ENCODE peak calls at places on chromosomes 4 and X, in four cellular contexts. W is tibial artery; V is stimulated activated CD4-positive, alpha-beta T cell treated with anti-CD3 and anti-CD28 coated beads, Interleukin-1b, Interleukin-23, amount 100 ng/mL, for 4 hours; O is stomach. D is an unnamed sample.

GRCh38 chr4:158826057-158826456 is 57.2 kb downstream of the FNIP2 start:
- DNase-seq in W (no peak), V (no peak), O (no peak), D (no peak)

GRCh38 chr4:88843067-88843723 is 145.6 kb upstream of the NAP1L5 start:
- DNase-seq in W (no peak), V (no peak), O (no peak), D (no peak)

GRCh38 chr4:143700420-143701352 is at the start of gene FREM3:
- DNase-seq in W (no peak), V (peak; percentile 1), O (no peak), D (no peak)

GRCh38 chr4:54556081-54556480 is 101.7 kb upstream of the KIT start:
- DNase-seq in W (no peak), V (no peak), O (no peak), D (no peak)

GRCh38 chr4:110364911-110365520 is 110.9 kb upstream of the ENPEP start:
- DNase-seq in W (no peak), V (no peak), O (no peak), D (no peak)

GRCh38 chr4:136680271-136680670 is 852.0 kb downstream of the PCDH18 start:
- DNase-seq in W (no peak), V (no peak), O (no peak), D (no peak)

GRCh38 chr4:86895692-86896488 is 3.7 kb upstream of the C4orf36 start:
- DNase-seq in W (no peak), V (no peak), O (no peak), D (no peak)

GRCh38 chr4:6275351-6275750 is 5.7 kb downstream of the WFS1 start:
- DNase-seq in W (no peak), V (no peak), O (no peak), D (no peak)

GRCh38 chr4:87375719-87376291 is 15.2 kb downstream of the HSD17B11 start:
- DNase-seq in W (peak; percentile 41), V (no peak), O (peak; percentile 55), D (peak; percentile 18)

GRCh38 chr4:21596521-21596920 is 352.1 kb downstream of the KCNIP4 start:
- DNase-seq in W (no peak), V (no peak), O (no peak), D (no peak)

GRCh38 chrX:46407036-46407752 is 138.0 kb downstream of the ZNF674 start:
- DNase-seq in W (no peak), V (no peak), O (no peak), D (no peak)

GRCh38 chrX:10156199-10157031 is at the start of gene CLCN4:
- DNase-seq in W (peak; percentile 57), V (no peak), O (peak; percentile 70), D (no peak)

GRCh38 chrX:43559643-43560042 is 96.5 kb upstream of the MAOA start:
- DNase-seq in W (peak; percentile 30), V (peak; percentile 0), O (peak; percentile 40), D (peak; percentile 13)

GRCh38 chr4:17478073-17478472 is 33.8 kb downstream of the QDPR start:
- DNase-seq in W (no peak), V (no peak), O (no peak), D (no peak)

GRCh38 chrX:118370921-118371624 is 25.2 kb downstream of the WDR44 start:
- DNase-seq in W (no peak), V (no peak), O (no peak), D (no peak)